ENCODE peak calls at places on chromosome 2, in ten cellular contexts. E, D, F, P, K, Y, M, T, Z and U are unnamed samples.
A peak's percentile ranks its signal among the peaks of the same experiment; 100 is the strongest.

GRCh38 chr2:152456262-152456661 is 121.3 kb downstream of the FMNL2 start:
- DNase-seq in P (peak; percentile 26), K (no peak), D (no peak), Y (no peak), T (no peak), Z (no peak), M (no peak), F (peak; percentile 69), E (no peak), U (no peak)

GRCh38 chr2:72147303-72147970 is at the start of gene CYP26B1:
- DNase-seq in M (peak; percentile 15), Y (no peak), F (no peak), E (no peak), P (peak; percentile 46), K (no peak), Z (peak; percentile 39), D (no peak), T (no peak), U (peak; percentile 7)

GRCh38 chr2:26692814-26693286 is 328 bp downstream of the KCNK3 start:
- DNase-seq in D (no peak), E (no peak), T (no peak), F (peak; percentile 18), M (peak; percentile 82), Z (peak; percentile 58), P (peak; percentile 61), Y (no peak), K (peak; percentile 3), U (peak; percentile 65)

GRCh38 chr2:223786943-223787342 is 50.4 kb downstream of the AP1S3 start:
- DNase-seq in M (no peak), E (peak; percentile 21), Z (no peak), F (no peak), P (no peak), Y (no peak), T (no peak), K (no peak), D (no peak), U (no peak)

GRCh38 chr2:101563849-101564248 is 88.9 kb upstream of the RFX8 start:
- DNase-seq in Y (no peak), M (no peak), F (no peak), T (no peak), K (no peak), D (no peak), P (no peak), Z (no peak), E (no peak), U (no peak)

GRCh38 chr2:61419570-61419969 is 51.3 kb downstream of the USP34 start:
- DNase-seq in M (no peak), T (no peak), D (peak; percentile 47), K (no peak), Y (no peak), E (no peak), F (peak; percentile 12), P (peak; percentile 13), Z (no peak), U (no peak)

GRCh38 chr2:26652361-26653041 is 11.3 kb upstream of the CIB4 start:
- DNase-seq in F (no peak), Y (peak; percentile 25), M (no peak), T (no peak), Z (no peak), P (peak; percentile 63), K (no peak), E (no peak), D (no peak), U (no peak)

GRCh38 chr2:11809586-11810236 is 63.3 kb downstream of the LPIN1 start:
- DNase-seq in K (no peak), M (no peak), Y (no peak), T (no peak), F (no peak), D (no peak), E (no peak), Z (no peak), P (no peak), U (no peak)

GRCh38 chr2:104853926-104854506 is at the start of gene POU3F3:
- DNase-seq in M (peak; percentile 83), T (peak; percentile 62), D (no peak), F (no peak), Z (peak; percentile 85), K (peak; percentile 37), P (peak; percentile 24), E (peak; percentile 37), Y (no peak), U (peak; percentile 96)

GRCh38 chr2:44941551-44942234 is at the start of gene SIX3:
- DNase-seq in Y (no peak), F (peak; percentile 42), T (peak; percentile 66), P (peak; percentile 58), D (peak; percentile 13), M (peak; percentile 80), E (peak; percentile 81), K (peak; percentile 27), Z (no peak), U (no peak)